ENCODE peak calls at places on chromosomes 2 and 18, in five cellular contexts. N, B, I, L and V are unnamed samples. For H3K9me3, the result is how much of the 10 kb centered on the place peaks cover.

GRCh38 chr2:203732953-203733510 is 26.6 kb downstream of the CD28 start:
- DNase-seq in N (no peak), B (no peak), I (no peak), L (no peak), V (no peak)

GRCh38 chr2:241598061-241598460 is 38.9 kb downstream of the THAP4 start:
- DNase-seq in N (no peak), B (no peak), I (no peak), L (no peak), V (no peak)

GRCh38 chr18:63016270-63016669 is 300.9 kb downstream of the PHLPP1 start:
- DNase-seq in N (peak), B (peak), I (no peak), L (peak), V (no peak)

GRCh38 chr2:41965886-41966285 is 81.9 kb upstream of the PKDCC start:
- DNase-seq in N (no peak), B (no peak), I (no peak), L (peak), V (no peak)

GRCh38 chr2:161139098-161139987 is 20.9 kb upstream of the TANK start:
- DNase-seq in N (peak), B (no peak), I (no peak), L (no peak), V (no peak)

GRCh38 chr2:236308855-236309668 is 44.9 kb upstream of the ASB18 start:
- DNase-seq in N (no peak), B (no peak), I (no peak), L (no peak), V (no peak)

GRCh38 chr2:46490521-46491141 is 11.3 kb downstream of the TMEM247 start:
- DNase-seq in N (peak), B (no peak), I (no peak), L (peak), V (peak)

GRCh38 chr2:53576361-53576620 is 191.3 kb upstream of the CHAC2 start:
- DNase-seq in N (no peak), B (no peak), I (no peak), L (no peak), V (no peak)

GRCh38 chr2:30472326-30472725 is 25.3 kb downstream of the LCLAT1 start:
- DNase-seq in N (no peak), B (no peak), I (no peak), L (no peak), V (no peak)

GRCh38 chr2:144890828-144891227 is 370.9 kb upstream of the ZEB2 start:
- DNase-seq in N (peak), B (no peak), I (no peak), L (no peak), V (no peak)

GRCh38 chr2:134411279-134411827 is 157.5 kb downstream of the MGAT5 start:
- DNase-seq in N (no peak), B (no peak), I (no peak), L (no peak), V (no peak)

GRCh38 chr2:11498543-11499034 is 32.6 kb upstream of the E2F6 start:
- DNase-seq in N (no peak), B (peak), I (peak), L (peak), V (peak)

GRCh38 chr2:241351640-241352031 is 4.4 kb upstream of the FARP2 start:
- DNase-seq in N (no peak), B (peak), I (no peak), L (no peak), V (no peak)

GRCh38 chr18:6752200-6752873 is 22.8 kb downstream of the ARHGAP28 start:
- DNase-seq in N (peak), B (no peak), I (no peak), L (no peak), V (no peak)

GRCh38 chr2:231167745-231168459 is 30.5 kb upstream of the ARMC9 start:
- DNase-seq in N (peak), B (no peak), I (no peak), L (no peak), V (no peak)

GRCh38 chr18:31774960-31775359 is 14.3 kb upstream of the SLC25A52 start:
- DNase-seq in N (no peak), B (peak), I (no peak), L (no peak), V (no peak)

GRCh38 chr2:193895226-193895625 is 1700.5 kb upstream of the TMEFF2 start:
- DNase-seq in N (no peak), B (no peak), I (no peak), L (no peak), V (no peak)

GRCh38 chr2:219404954-219405353 is 13.2 kb upstream of the DES start:
- DNase-seq in N (no peak), B (no peak), I (no peak), L (no peak), V (no peak)

GRCh38 chr2:201127570-201127969 is 11.6 kb downstream of the CFLAR start:
- DNase-seq in N (peak), B (no peak), I (no peak), L (no peak), V (no peak)

GRCh38 chr2:171972329-171972982 is 27.3 kb upstream of the METAP1D start:
- DNase-seq in N (no peak), B (no peak), I (no peak), L (no peak), V (no peak)

GRCh38 chr18:31487251-31488015 is 10.5 kb upstream of the DSG2 start:
- DNase-seq in N (peak), B (peak), I (no peak), L (no peak), V (no peak)

GRCh38 chr18:25453556-25454269 is 101.7 kb upstream of the ZNF521 start:
- DNase-seq in N (peak), B (no peak), I (no peak), L (no peak), V (no peak)

GRCh38 chr2:23622966-23623665 is 238.1 kb downstream of the KLHL29 start:
- DNase-seq in N (no peak), B (no peak), I (no peak), L (no peak), V (no peak)

GRCh38 chr2:82913566-82913965 is 1545.5 kb downstream of the SUCLG1 start:
- DNase-seq in N (no peak), B (no peak), I (no peak), L (no peak), V (no peak)

GRCh38 chr2:154507186-154507585 is 191.3 kb upstream of the KCNJ3 start:
- DNase-seq in N (no peak), B (no peak), I (no peak), L (no peak), V (no peak)

GRCh38 chr18:58069721-58070292 is 25.8 kb downstream of the NEDD4L start:
- DNase-seq in N (no peak), B (no peak), I (no peak), L (peak), V (no peak)

GRCh38 chr2:35454966-35455638 is 900.5 kb upstream of the CRIM1 start:
- DNase-seq in N (no peak), B (no peak), I (no peak), L (no peak), V (no peak)

GRCh38 chr18:54775686-54776085 is 52.6 kb upstream of the RAB27B start:
- DNase-seq in N (peak), B (no peak), I (no peak), L (peak), V (no peak)

GRCh38 chr2:10326707-10327594 is 24.2 kb downstream of the HPCAL1 start:
- DNase-seq in N (no peak), B (peak), I (no peak), L (peak), V (no peak)

GRCh38 chr18:13265901-13266207 is 47.3 kb downstream of the LDLRAD4 start:
- DNase-seq in N (no peak), B (no peak), I (no peak), L (no peak), V (no peak)

GRCh38 chr2:2505604-2506003 is 174.5 kb upstream of the MYT1L start:
- DNase-seq in N (no peak), B (no peak), I (no peak), L (no peak), V (no peak)

GRCh38 chr18:77114564-77115391 is 17.8 kb downstream of the MBP start:
- DNase-seq in N (peak), B (peak), I (peak), L (peak), V (peak)

GRCh38 chr2:205593891-205594290 is 88.4 kb upstream of the NRP2 start:
- DNase-seq in N (peak), B (no peak), I (no peak), L (no peak), V (no peak)

GRCh38 chr2:907706-908105 is 42.9 kb upstream of the SNTG2 start:
- DNase-seq in N (no peak), B (no peak), I (no peak), L (no peak), V (no peak)

GRCh38 chr2:219443016-219443696 is 8.5 kb downstream of the SPEG start:
- DNase-seq in N (peak), B (no peak), I (no peak), L (no peak), V (no peak)

GRCh38 chr18:46301571-46301970 is 197.4 kb downstream of the HAUS1 start:
- DNase-seq in N (no peak), B (no peak), I (no peak), L (no peak), V (peak)

GRCh38 chr2:108401800-108402199 is 24.0 kb downstream of the SULT1C4 start:
- DNase-seq in N (no peak), B (no peak), I (no peak), L (no peak), V (no peak)
- H3K9me3 ChIP-seq in N (under half), B (under half), I (under half), L (under half), V (under half)

DNA sequence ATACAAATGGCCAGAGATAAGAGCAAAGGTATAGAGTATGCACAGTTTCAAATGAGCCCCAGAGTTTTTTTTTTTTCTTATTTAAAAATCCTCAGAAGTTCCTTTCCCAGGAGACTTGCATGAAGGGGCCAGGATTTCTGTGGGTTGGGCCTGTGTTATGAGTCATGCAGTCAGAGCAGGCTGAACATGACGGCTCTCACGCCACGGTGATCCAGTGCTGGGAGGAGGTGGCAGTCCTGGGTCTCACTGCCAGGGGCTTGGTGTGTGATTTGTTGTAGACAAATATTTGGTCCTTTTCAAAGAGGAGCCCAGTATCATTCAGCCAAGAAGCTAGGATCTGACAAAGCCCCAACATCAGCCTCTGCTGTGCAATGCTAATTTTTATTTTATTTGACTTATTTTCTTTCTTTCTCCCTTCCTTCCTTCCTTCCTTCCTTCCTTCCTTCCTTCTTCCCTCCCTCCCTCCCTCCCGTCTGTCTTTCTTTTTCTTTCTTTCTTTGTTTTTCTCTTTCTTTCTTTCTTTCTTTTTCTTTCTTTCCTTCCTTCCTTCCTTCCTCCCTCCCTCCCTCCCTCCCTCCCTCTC is 10.4 kb upstream of the KCNE4 start:
- DNase-seq in N (peak), B (no peak), I (no peak), L (peak), V (peak)
- H3K4me3 ChIP-seq in N (no peak), B (no peak), I (no peak), L (no peak), V (no peak)

GRCh38 chr2:237475704-237476107 is 11.3 kb upstream of the MLPH start:
- DNase-seq in N (peak), B (no peak), I (no peak), L (peak), V (no peak)

GRCh38 chr2:237474931-237475703 is 11.9 kb upstream of the MLPH start:
- DNase-seq in N (peak), B (peak), I (peak), L (peak), V (peak)

GRCh38 chr2:237473474-237474453 is 13.3 kb upstream of the MLPH start:
- DNase-seq in N (peak), B (no peak), I (no peak), L (no peak), V (no peak)

GRCh38 chr2:237472909-237473308 is 14.1 kb upstream of the MLPH start:
- DNase-seq in N (no peak), B (no peak), I (no peak), L (no peak), V (no peak)

DNA sequence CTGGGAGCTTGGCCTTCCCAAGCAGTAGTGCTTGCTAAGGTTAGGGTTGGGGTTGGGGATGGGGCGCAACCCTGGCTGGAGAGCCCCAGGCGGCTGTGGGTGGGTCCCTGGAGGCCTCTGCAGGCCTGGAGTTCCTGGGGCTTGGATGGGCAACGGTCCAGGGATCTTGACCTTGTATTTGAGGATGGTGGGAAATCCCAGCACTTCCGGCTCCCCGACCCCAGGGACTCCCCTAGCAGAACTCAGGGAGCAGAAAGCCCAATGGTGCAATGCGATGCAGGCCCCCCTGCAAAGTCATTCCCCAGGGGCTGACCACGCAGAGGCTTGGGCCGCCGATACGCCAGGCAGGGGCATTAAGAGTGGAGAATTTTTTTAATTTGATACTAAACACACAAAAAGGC is 12.5 kb upstream of the MLPH start:
- DNase-seq in N (no peak), B (no peak), I (no peak), L (peak), V (no peak)
- TF ChIP-seq POLR2A in N (no peak), B (no peak), I (no peak), L (no peak), V (no peak)

DNA sequence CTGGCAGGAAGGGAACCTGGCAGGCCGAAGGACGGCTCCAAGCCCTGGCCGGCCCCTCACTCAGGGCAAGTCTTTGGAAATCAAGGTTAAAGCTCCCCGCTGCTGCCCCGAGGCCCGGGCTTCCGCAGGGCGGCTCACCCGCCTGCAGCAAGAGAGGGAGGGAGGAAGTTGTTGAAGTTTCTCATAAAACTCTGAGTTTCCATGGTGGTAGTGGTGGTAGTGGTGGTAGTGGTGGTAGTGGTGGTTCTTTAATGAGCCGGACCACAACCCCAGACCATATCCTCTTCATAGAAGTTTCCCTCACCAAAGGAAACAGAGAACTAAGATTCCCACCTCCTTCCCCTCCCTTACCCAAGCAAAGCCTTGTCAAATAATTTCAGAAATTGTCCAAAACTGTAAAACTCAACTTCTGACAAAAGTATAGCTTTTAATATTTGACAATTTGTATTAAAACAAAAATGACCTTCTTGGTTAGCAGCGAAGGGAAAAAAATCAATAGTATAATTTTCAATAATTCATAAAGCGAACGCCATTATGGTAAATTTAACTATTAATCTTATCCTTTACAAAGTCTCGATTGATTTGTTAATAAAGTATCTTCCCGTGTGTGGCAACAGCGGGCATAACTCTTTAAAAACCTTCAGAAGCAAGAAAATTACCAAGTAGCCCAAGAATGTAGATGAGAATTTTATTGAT is 1.5 kb upstream of the HOXD10 start:
- DNase-seq in N (no peak), B (no peak), I (peak), L (no peak), V (no peak)
- H3K9me3 ChIP-seq in N (under half), B (under half), I (under half), L (under half), V (under half)

GRCh38 chr2:85429213-85429923 is 10.9 kb downstream of the SH2D6 start:
- DNase-seq in N (no peak), B (peak), I (no peak), L (no peak), V (no peak)

GRCh38 chr2:85429924-85430289 is 11.4 kb downstream of the SH2D6 start:
- DNase-seq in N (no peak), B (no peak), I (no peak), L (no peak), V (no peak)

GRCh38 chr2:85433511-85434089 is 15.1 kb downstream of the SH2D6 start:
- DNase-seq in N (peak), B (no peak), I (peak), L (peak), V (no peak)

GRCh38 chr2:85430780-85431601 is 12.5 kb downstream of the SH2D6 start:
- DNase-seq in N (no peak), B (no peak), I (no peak), L (no peak), V (no peak)

GRCh38 chr2:85431787-85432186 is 13.3 kb downstream of the SH2D6 start:
- DNase-seq in N (no peak), B (no peak), I (no peak), L (no peak), V (no peak)
- H3K4me3 ChIP-seq in N (no peak), B (no peak), I (no peak), L (no peak), V (no peak)

GRCh38 chr2:20444113-20444992 is 2.5 kb upstream of the RHOB start:
- DNase-seq in N (no peak), B (no peak), I (no peak), L (no peak), V (no peak)
- TF ChIP-seq POLR2A in N (no peak), B (no peak), I (no peak), L (peak), V (no peak)

DNA sequence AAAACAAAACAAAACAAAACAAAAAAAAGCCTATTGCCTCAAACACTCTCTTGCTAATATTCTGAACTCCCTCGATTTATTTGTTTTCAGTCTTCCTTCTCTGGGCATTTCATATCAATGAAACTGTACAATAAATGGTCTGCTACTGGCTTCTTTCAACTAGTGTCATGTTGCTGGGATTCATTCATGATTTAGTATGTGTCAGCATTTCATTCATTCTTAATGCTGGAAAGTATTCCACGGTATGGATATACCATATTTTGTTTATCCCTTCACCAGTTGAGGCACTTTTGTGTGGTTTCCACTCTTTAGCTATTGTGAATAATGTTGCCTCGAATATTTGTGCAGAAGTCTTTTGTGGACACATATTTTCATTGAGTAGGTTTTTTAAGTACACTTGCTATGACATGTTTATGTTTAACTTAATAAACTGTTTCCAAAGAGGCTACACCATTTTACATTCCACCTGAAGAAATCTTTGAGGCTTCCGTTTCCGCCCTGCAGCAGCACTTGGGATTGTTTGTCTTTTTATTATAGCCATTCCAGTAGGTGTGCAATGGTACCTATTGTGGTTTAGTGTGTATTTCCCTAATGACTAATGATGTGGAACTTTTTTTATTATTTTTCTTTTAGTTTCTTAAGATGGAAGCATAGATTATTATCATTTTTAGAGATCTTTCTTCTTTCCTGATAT is 543.6 kb upstream of the SOX11 start:
- DNase-seq in N (no peak), B (no peak), I (no peak), L (no peak), V (no peak)
- H3K9me3 ChIP-seq in N (under half), B (half or more), I (under half), L (under half), V (under half)

DNA sequence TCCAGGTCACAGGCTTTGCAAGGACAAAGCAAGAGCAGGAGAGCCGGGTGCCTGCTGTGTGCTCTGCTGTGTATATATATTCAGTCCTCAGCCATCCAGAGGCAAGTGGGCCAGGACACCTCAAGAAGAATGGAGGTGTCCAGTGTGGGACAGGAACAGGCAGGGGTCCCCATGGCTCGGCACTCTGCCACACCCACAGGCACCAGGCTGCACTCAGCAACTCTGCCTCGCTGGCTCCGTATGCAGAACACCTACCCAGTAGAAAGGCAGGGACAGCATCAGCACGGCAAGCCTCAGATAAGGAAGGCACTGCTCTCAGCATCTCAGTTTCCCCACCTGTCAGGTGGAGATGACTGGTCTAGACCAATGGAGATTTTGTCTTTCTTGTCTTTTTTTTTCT is 57.8 kb downstream of the DNMT3A start:
- DNase-seq in N (no peak), B (no peak), I (no peak), L (no peak), V (no peak)
- H3K4me3 ChIP-seq in N (no peak), B (no peak), I (no peak), L (no peak), V (no peak)

DNA sequence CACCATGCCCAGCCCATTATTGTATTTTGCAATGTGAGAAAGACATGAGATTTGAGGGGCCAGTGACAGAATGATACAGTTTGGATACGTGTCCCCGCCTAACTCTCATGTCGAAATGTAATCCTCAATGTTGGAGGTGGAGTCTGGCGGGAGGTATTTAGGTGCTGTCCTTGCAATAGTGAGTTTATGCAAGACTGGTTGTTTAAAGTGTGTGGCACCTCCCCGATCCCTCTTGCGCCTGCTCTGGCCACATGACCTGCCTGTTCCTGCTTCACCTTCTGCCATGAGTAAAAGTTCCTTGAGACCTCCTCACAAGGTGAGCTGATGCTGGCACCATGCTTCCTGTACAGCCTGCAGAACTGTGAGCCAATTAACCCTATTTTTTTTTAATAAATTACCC is 16.6 kb downstream of the CNDP1 start:
- DNase-seq in N (no peak), B (no peak), I (no peak), L (no peak), V (no peak)
- TF ChIP-seq POLR2A in N (no peak), B (no peak), I (no peak), L (no peak), V (no peak)